ENCODE peak calls at places on chromosomes 5 and 9, in eight cellular contexts. One of them, this sample, is unnamed.
A peak's percentile ranks its signal among the peaks of the same experiment; 100 is the strongest.

GRCh38 chr5:56735845-56736641 is 79.3 kb upstream of the MAP3K1 start:
- DNase-seq in WTC11: no peak
- DNase-seq in heart left ventricle: no peak
- DNase-seq in dorsolateral prefrontal cortex: no peak
- DNase-seq in GM06990: peak; percentile 30
- DNase-seq in HCT116: no peak
- DNase-seq in heart right ventricle: no peak
- DNase-seq in AG09309: no peak
- DNase-seq in this sample: no peak

GRCh38 chr5:139880416-139881144 is 85.0 kb downstream of the PSD2 start:
- DNase-seq in WTC11: no peak
- DNase-seq in heart right ventricle: no peak
- DNase-seq in AG09309: no peak
- DNase-seq in dorsolateral prefrontal cortex: no peak
- DNase-seq in heart left ventricle: no peak
- DNase-seq in HCT116: no peak
- DNase-seq in GM06990: no peak
- DNase-seq in this sample: no peak

GRCh38 chr5:36241636-36242533 is at the start of gene NADK2:
- DNase-seq in AG09309: peak; percentile 81
- DNase-seq in GM06990: peak; percentile 94
- DNase-seq in HCT116: peak; percentile 90
- DNase-seq in heart left ventricle: peak; percentile 96
- DNase-seq in dorsolateral prefrontal cortex: peak; percentile 94
- DNase-seq in WTC11: peak; percentile 96
- DNase-seq in heart right ventricle: peak; percentile 95
- DNase-seq in this sample: peak; percentile 90

GRCh38 chr9:105475302-105475701 is 27.5 kb downstream of the FSD1L start:
- DNase-seq in GM06990: no peak
- DNase-seq in heart right ventricle: no peak
- DNase-seq in AG09309: no peak
- DNase-seq in heart left ventricle: no peak
- DNase-seq in dorsolateral prefrontal cortex: no peak
- DNase-seq in HCT116: no peak
- DNase-seq in WTC11: no peak
- DNase-seq in this sample: no peak

GRCh38 chr5:165616550-165617430 is 2111.4 kb downstream of the MAT2B start:
- DNase-seq in WTC11: peak; percentile 16
- DNase-seq in heart left ventricle: no peak
- DNase-seq in dorsolateral prefrontal cortex: no peak
- DNase-seq in GM06990: no peak
- DNase-seq in AG09309: no peak
- DNase-seq in heart right ventricle: no peak
- DNase-seq in HCT116: no peak
- DNase-seq in this sample: no peak

GRCh38 chr5:16992444-16992843 is 56.4 kb upstream of the MYO10 start:
- DNase-seq in AG09309: no peak
- DNase-seq in dorsolateral prefrontal cortex: no peak
- DNase-seq in GM06990: no peak
- DNase-seq in heart right ventricle: no peak
- DNase-seq in heart left ventricle: no peak
- DNase-seq in WTC11: no peak
- DNase-seq in HCT116: no peak
- DNase-seq in this sample: no peak

GRCh38 chr5:179271301-179271650 is 74.0 kb downstream of the ADAMTS2 start:
- DNase-seq in GM06990: no peak
- DNase-seq in heart left ventricle: no peak
- DNase-seq in dorsolateral prefrontal cortex: no peak
- DNase-seq in HCT116: no peak
- DNase-seq in WTC11: peak; percentile 5
- DNase-seq in AG09309: no peak
- DNase-seq in heart right ventricle: no peak
- DNase-seq in this sample: no peak

GRCh38 chr9:87250205-87250604 is 247.5 kb upstream of the DAPK1 start:
- DNase-seq in HCT116: no peak
- DNase-seq in heart left ventricle: no peak
- DNase-seq in GM06990: no peak
- DNase-seq in WTC11: no peak
- DNase-seq in heart right ventricle: no peak
- DNase-seq in AG09309: no peak
- DNase-seq in dorsolateral prefrontal cortex: no peak
- DNase-seq in this sample: no peak

GRCh38 chr5:111800351-111800750 is 43.4 kb upstream of the NREP start:
- DNase-seq in HCT116: no peak
- DNase-seq in dorsolateral prefrontal cortex: no peak
- DNase-seq in heart right ventricle: no peak
- DNase-seq in AG09309: no peak
- DNase-seq in heart left ventricle: no peak
- DNase-seq in GM06990: no peak
- DNase-seq in WTC11: no peak
- DNase-seq in this sample: no peak

GRCh38 chr9:96186601-96187011 is 115.4 kb downstream of the HSD17B3 start:
- DNase-seq in HCT116: no peak
- DNase-seq in GM06990: no peak
- DNase-seq in dorsolateral prefrontal cortex: no peak
- DNase-seq in WTC11: peak; percentile 75
- DNase-seq in AG09309: no peak
- DNase-seq in heart left ventricle: no peak
- DNase-seq in heart right ventricle: no peak
- DNase-seq in this sample: peak; percentile 73

GRCh38 chr9:3027260-3027659 is 183.4 kb upstream of the PUM3 start:
- DNase-seq in AG09309: no peak
- DNase-seq in GM06990: no peak
- DNase-seq in heart right ventricle: no peak
- DNase-seq in WTC11: no peak
- DNase-seq in dorsolateral prefrontal cortex: no peak
- DNase-seq in heart left ventricle: no peak
- DNase-seq in HCT116: no peak
- DNase-seq in this sample: no peak

GRCh38 chr5:10306806-10307205 is 896 bp downstream of the CMBL start:
- DNase-seq in heart right ventricle: no peak
- DNase-seq in WTC11: no peak
- DNase-seq in dorsolateral prefrontal cortex: no peak
- DNase-seq in heart left ventricle: no peak
- DNase-seq in GM06990: no peak
- DNase-seq in AG09309: no peak
- DNase-seq in HCT116: no peak
- DNase-seq in this sample: no peak

GRCh38 chr5:127042593-127042992 is 12.2 kb upstream of the MARCHF3 start:
- DNase-seq in WTC11: no peak
- DNase-seq in HCT116: no peak
- DNase-seq in heart right ventricle: no peak
- DNase-seq in AG09309: no peak
- DNase-seq in heart left ventricle: no peak
- DNase-seq in GM06990: no peak
- DNase-seq in dorsolateral prefrontal cortex: no peak
- DNase-seq in this sample: no peak
- TF ChIP-seq CTCF in WTC11: no peak
- TF ChIP-seq CTCF in HCT116: peak; percentile 11
- TF ChIP-seq CTCF in heart right ventricle: peak; percentile 22
- TF ChIP-seq CTCF in AG09309: peak; percentile 13
- TF ChIP-seq CTCF in heart left ventricle: no peak
- TF ChIP-seq CTCF in GM06990: peak; percentile 17
- TF ChIP-seq CTCF in dorsolateral prefrontal cortex: peak; percentile 34
- TF ChIP-seq CTCF in this sample: no peak

GRCh38 chr5:5633579-5633978 is 211.1 kb downstream of the ICE1 start:
- DNase-seq in GM06990: no peak
- DNase-seq in heart left ventricle: no peak
- DNase-seq in WTC11: no peak
- DNase-seq in HCT116: no peak
- DNase-seq in AG09309: no peak
- DNase-seq in heart right ventricle: no peak
- DNase-seq in dorsolateral prefrontal cortex: no peak
- DNase-seq in this sample: no peak

GRCh38 chr5:5634817-5635216 is 212.3 kb downstream of the ICE1 start:
- DNase-seq in heart right ventricle: no peak
- DNase-seq in AG09309: no peak
- DNase-seq in WTC11: no peak
- DNase-seq in HCT116: no peak
- DNase-seq in dorsolateral prefrontal cortex: no peak
- DNase-seq in GM06990: no peak
- DNase-seq in heart left ventricle: no peak
- DNase-seq in this sample: no peak

GRCh38 chr5:5628866-5629265 is 206.4 kb downstream of the ICE1 start:
- DNase-seq in HCT116: no peak
- DNase-seq in heart right ventricle: no peak
- DNase-seq in AG09309: no peak
- DNase-seq in WTC11: no peak
- DNase-seq in heart left ventricle: no peak
- DNase-seq in GM06990: no peak
- DNase-seq in dorsolateral prefrontal cortex: no peak
- DNase-seq in this sample: no peak

GRCh38 chr5:5629579-5629978 is 207.1 kb downstream of the ICE1 start:
- DNase-seq in WTC11: no peak
- DNase-seq in dorsolateral prefrontal cortex: no peak
- DNase-seq in heart left ventricle: no peak
- DNase-seq in AG09309: no peak
- DNase-seq in HCT116: no peak
- DNase-seq in heart right ventricle: no peak
- DNase-seq in GM06990: no peak
- DNase-seq in this sample: no peak

DNA sequence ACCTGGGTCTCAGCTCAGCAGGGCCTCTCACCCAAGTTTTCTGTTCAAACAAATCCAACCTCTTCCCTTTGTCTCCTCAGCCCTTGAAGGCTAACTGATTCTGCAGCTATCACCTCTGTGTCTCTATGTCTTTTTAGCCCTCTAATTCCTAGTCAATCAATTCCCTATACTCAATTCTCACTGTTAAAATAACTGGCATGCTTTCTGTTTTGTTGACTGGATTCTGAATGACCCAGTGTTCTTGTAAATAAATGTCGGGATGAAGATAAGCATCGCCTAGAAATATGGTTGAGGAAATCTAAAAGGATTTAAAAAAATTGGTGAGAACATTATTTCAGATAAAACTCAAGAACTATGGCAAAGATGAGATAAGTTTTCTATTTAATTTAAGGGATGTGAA is 210.2 kb downstream of the ICE1 start:
- DNase-seq in heart right ventricle: no peak
- DNase-seq in WTC11: no peak
- DNase-seq in AG09309: no peak
- DNase-seq in heart left ventricle: no peak
- DNase-seq in HCT116: no peak
- DNase-seq in GM06990: no peak
- DNase-seq in dorsolateral prefrontal cortex: no peak
- DNase-seq in this sample: no peak
- TF ChIP-seq CTCF in heart right ventricle: no peak
- TF ChIP-seq CTCF in WTC11: no peak
- TF ChIP-seq CTCF in AG09309: no peak
- TF ChIP-seq CTCF in heart left ventricle: no peak
- TF ChIP-seq CTCF in HCT116: no peak
- TF ChIP-seq CTCF in GM06990: no peak
- TF ChIP-seq CTCF in dorsolateral prefrontal cortex: no peak
- TF ChIP-seq CTCF in this sample: no peak

GRCh38 chr5:167587768-167588167 is 703.7 kb upstream of the WWC1 start:
- DNase-seq in WTC11: peak; percentile 47
- DNase-seq in HCT116: peak; percentile 8
- DNase-seq in heart right ventricle: no peak
- DNase-seq in GM06990: no peak
- DNase-seq in AG09309: no peak
- DNase-seq in heart left ventricle: no peak
- DNase-seq in dorsolateral prefrontal cortex: no peak
- DNase-seq in this sample: peak; percentile 38
- TF ChIP-seq CTCF in WTC11: no peak
- TF ChIP-seq CTCF in HCT116: no peak
- TF ChIP-seq CTCF in heart right ventricle: peak; percentile 34
- TF ChIP-seq CTCF in GM06990: no peak
- TF ChIP-seq CTCF in AG09309: peak; percentile 64
- TF ChIP-seq CTCF in heart left ventricle: peak; percentile 42
- TF ChIP-seq CTCF in dorsolateral prefrontal cortex: no peak
- TF ChIP-seq CTCF in this sample: peak; percentile 69

DNA sequence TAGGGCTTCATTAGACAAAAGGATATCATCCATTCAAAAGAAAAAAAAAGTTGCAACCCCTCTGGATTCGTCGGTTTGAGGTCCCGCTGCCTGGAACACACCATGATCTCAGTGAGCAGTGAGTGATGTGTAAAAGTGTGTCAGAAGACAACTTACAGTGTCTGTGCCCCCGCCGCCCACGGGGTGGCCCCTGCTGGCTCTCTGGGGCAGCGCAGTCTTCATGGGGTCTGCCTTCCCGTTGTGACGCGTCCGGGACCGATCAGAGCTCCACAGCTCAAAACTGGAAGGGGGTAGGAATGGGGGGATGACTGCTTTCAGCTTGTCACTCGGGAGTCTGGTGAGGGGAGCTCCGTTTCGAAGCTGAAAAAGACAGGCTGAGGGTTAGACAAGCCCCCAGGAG is 22.6 kb downstream of the ANKS6 start:
- DNase-seq in heart left ventricle: no peak
- DNase-seq in GM06990: no peak
- DNase-seq in AG09309: no peak
- DNase-seq in HCT116: no peak
- DNase-seq in WTC11: no peak
- DNase-seq in dorsolateral prefrontal cortex: no peak
- DNase-seq in heart right ventricle: no peak
- DNase-seq in this sample: no peak
- TF ChIP-seq CTCF in heart left ventricle: no peak
- TF ChIP-seq CTCF in GM06990: peak; percentile 19
- TF ChIP-seq CTCF in AG09309: no peak
- TF ChIP-seq CTCF in HCT116: no peak
- TF ChIP-seq CTCF in WTC11: no peak
- TF ChIP-seq CTCF in dorsolateral prefrontal cortex: no peak
- TF ChIP-seq CTCF in heart right ventricle: no peak
- TF ChIP-seq CTCF in this sample: peak; percentile 12

GRCh38 chr5:68255305-68256130 is 40.0 kb downstream of the PIK3R1 start:
- DNase-seq in AG09309: no peak
- DNase-seq in HCT116: no peak
- DNase-seq in heart right ventricle: no peak
- DNase-seq in WTC11: no peak
- DNase-seq in heart left ventricle: no peak
- DNase-seq in GM06990: no peak
- DNase-seq in dorsolateral prefrontal cortex: no peak
- DNase-seq in this sample: no peak
- TF ChIP-seq CTCF in AG09309: no peak
- TF ChIP-seq CTCF in HCT116: no peak
- TF ChIP-seq CTCF in heart right ventricle: no peak
- TF ChIP-seq CTCF in WTC11: no peak
- TF ChIP-seq CTCF in heart left ventricle: no peak
- TF ChIP-seq CTCF in GM06990: no peak
- TF ChIP-seq CTCF in dorsolateral prefrontal cortex: no peak
- TF ChIP-seq CTCF in this sample: no peak

This sample was measured in nephron progenitor cell.